ENCODE peak calls at places on chromosomes 12 and 14, in seven cellular contexts. A is WTC11; O is brain pericyte; B is stimulated activated CD8-positive, alpha-beta memory T cell treated with anti-CD3 and anti-CD28 coated beads, Interleukin-7, amount 100 ng/mL, for 4 hours; K is epithelial cell of prostate; N is left kidney; I is HCEC 1CT. R is an unnamed sample.

GRCh38 chr12:120078868-120079267 is 37.7 kb downstream of the RAB35 start:
- DNase-seq in A (no peak), O (no peak), B (no peak), K (no peak), N (no peak), I (no peak), R (no peak)

GRCh38 chr14:91138511-91139359 is 24.9 kb downstream of the DGLUCY start:
- DNase-seq in A (peak), O (no peak), B (no peak), K (no peak), N (peak), I (no peak), R (no peak)

GRCh38 chr14:55505846-55506245 is 65.4 kb upstream of the TBPL2 start:
- DNase-seq in A (no peak), O (no peak), B (no peak), K (no peak), N (no peak), I (no peak), R (no peak)

GRCh38 chr12:119631930-119632678 is 35.8 kb upstream of the PRKAB1 start:
- DNase-seq in A (no peak), O (no peak), B (no peak), K (no peak), N (no peak), I (no peak), R (no peak)

GRCh38 chr14:102795060-102795925 is 18.0 kb downstream of the TRAF3 start:
- DNase-seq in A (no peak), O (peak), B (no peak), K (peak), N (peak), I (peak), R (no peak)

GRCh38 chr12:113670742-113671141 is 199.1 kb upstream of the LHX5 start:
- DNase-seq in A (no peak), O (no peak), B (no peak), K (no peak), N (no peak), I (no peak), R (no peak)

GRCh38 chr12:110373025-110373876 is 30.3 kb downstream of the ANAPC7 start:
- DNase-seq in A (no peak), O (no peak), B (no peak), K (no peak), N (no peak), I (no peak), R (no peak)

GRCh38 chr14:68475802-68476201 is 317.1 kb downstream of the ZFP36L1 start:
- DNase-seq in A (no peak), O (no peak), B (no peak), K (no peak), N (no peak), I (no peak), R (no peak)

GRCh38 chr12:105916698-105917059 is 222.1 kb downstream of the NUAK1 start:
- DNase-seq in A (no peak), O (no peak), B (no peak), K (no peak), N (no peak), I (no peak), R (no peak)

GRCh38 chr14:35155962-35156361 is 33.6 kb downstream of the PRORP start:
- DNase-seq in A (no peak), O (no peak), B (no peak), K (no peak), N (peak), I (peak), R (no peak)

GRCh38 chr12:30010071-30011052 is 226.6 kb upstream of the TMTC1 start:
- DNase-seq in A (no peak), O (no peak), B (no peak), K (no peak), N (peak), I (no peak), R (no peak)

GRCh38 chr12:113241191-113242017 is 20.1 kb downstream of the TPCN1 start:
- DNase-seq in A (no peak), O (no peak), B (no peak), K (peak), N (peak), I (peak), R (no peak)

GRCh38 chr14:94953541-94954260 is 183.8 kb upstream of the GSC start:
- DNase-seq in A (no peak), O (no peak), B (no peak), K (no peak), N (no peak), I (no peak), R (no peak)

GRCh38 chr12:54977155-54977554 is 7.4 kb downstream of the TESPA1 start:
- DNase-seq in A (no peak), O (no peak), B (no peak), K (no peak), N (no peak), I (peak), R (no peak)

GRCh38 chr14:54312166-54312801 is 84.5 kb upstream of the CDKN3 start:
- DNase-seq in A (no peak), O (peak), B (no peak), K (peak), N (peak), I (peak), R (no peak)

GRCh38 chr14:104315625-104316024 is 177.2 kb downstream of the KIF26A start:
- DNase-seq in A (peak), O (no peak), B (no peak), K (no peak), N (no peak), I (no peak), R (no peak)

GRCh38 chr12:106673151-106673550 is 90.3 kb downstream of the RFX4 start:
- DNase-seq in A (no peak), O (no peak), B (no peak), K (no peak), N (peak), I (no peak), R (no peak)

GRCh38 chr12:109130755-109131521 is 14.6 kb downstream of the ACACB start:
- DNase-seq in A (no peak), O (no peak), B (no peak), K (no peak), N (peak), I (no peak), R (no peak)

GRCh38 chr14:46250113-46250703 is 401.4 kb downstream of the RPL10L start:
- DNase-seq in A (no peak), O (no peak), B (no peak), K (no peak), N (peak), I (peak), R (no peak)

GRCh38 chr12:69484428-69484827 is 14.2 kb downstream of the FRS2 start:
- DNase-seq in A (no peak), O (no peak), B (no peak), K (no peak), N (no peak), I (no peak), R (no peak)

GRCh38 chr12:48693572-48693971 is 11.5 kb upstream of the KANSL2 start:
- DNase-seq in A (no peak), O (no peak), B (no peak), K (no peak), N (no peak), I (no peak), R (no peak)

GRCh38 chr12:47766496-47767196 is 6.4 kb upstream of the SLC48A1 start:
- DNase-seq in A (no peak), O (no peak), B (no peak), K (no peak), N (no peak), I (no peak), R (no peak)

GRCh38 chr14:63544641-63545234 is 1.6 kb upstream of the PPP2R5E start:
- DNase-seq in A (no peak), O (no peak), B (no peak), K (no peak), N (no peak), I (peak), R (no peak)

GRCh38 chr14:85399196-85399595 is 130.7 kb upstream of the FLRT2 start:
- DNase-seq in A (no peak), O (no peak), B (no peak), K (no peak), N (no peak), I (no peak), R (no peak)

GRCh38 chr12:75641031-75641780 is 129.8 kb upstream of the KRR1 start:
- DNase-seq in A (no peak), O (no peak), B (peak), K (peak), N (peak), I (peak), R (peak)

GRCh38 chr14:76777721-76778120 is 16.5 kb downstream of the VASH1 start:
- DNase-seq in A (no peak), O (no peak), B (no peak), K (no peak), N (no peak), I (no peak), R (no peak)

GRCh38 chr14:90419200-90419599 is 22.4 kb downstream of the CALM1 start:
- DNase-seq in A (no peak), O (peak), B (no peak), K (peak), N (peak), I (peak), R (no peak)

GRCh38 chr12:77377116-77377515 is 311.7 kb upstream of the E2F7 start:
- DNase-seq in A (no peak), O (no peak), B (no peak), K (no peak), N (no peak), I (peak), R (no peak)

GRCh38 chr12:54019111-54019811 is 9.0 kb upstream of the HOXC6 start:
- DNase-seq in A (peak), O (no peak), B (no peak), K (no peak), N (no peak), I (no peak), R (no peak)

GRCh38 chr12:62846506-62846905 is 88.4 kb downstream of the PPM1H start:
- DNase-seq in A (no peak), O (no peak), B (no peak), K (no peak), N (no peak), I (peak), R (no peak)

GRCh38 chr12:59084758-59085383 is 164.6 kb upstream of the LRIG3 start:
- DNase-seq in A (peak), O (peak), B (no peak), K (no peak), N (peak), I (no peak), R (no peak)

GRCh38 chr12:128707488-128707887 is 116.3 kb downstream of the SLC15A4 start:
- DNase-seq in A (no peak), O (no peak), B (no peak), K (no peak), N (no peak), I (no peak), R (no peak)

GRCh38 chr14:62101650-62102355 is 339.6 kb downstream of the SNAPC1 start:
- DNase-seq in A (no peak), O (no peak), B (no peak), K (no peak), N (no peak), I (no peak), R (no peak)

GRCh38 chr12:124938606-124939427 is 24.4 kb upstream of the UBC start:
- DNase-seq in A (peak), O (no peak), B (peak), K (no peak), N (peak), I (peak), R (no peak)

GRCh38 chr14:73718742-73719251 is 4.6 kb upstream of the PNMA1 start:
- DNase-seq in A (peak), O (no peak), B (no peak), K (no peak), N (peak), I (no peak), R (no peak)

GRCh38 chr12:102462386-102462785 is 18.0 kb downstream of the IGF1 start:
- DNase-seq in A (no peak), O (no peak), B (no peak), K (no peak), N (no peak), I (no peak), R (no peak)

GRCh38 chr12:3034067-3034750 is 43.0 kb upstream of the TSPAN9 start:
- DNase-seq in A (peak), O (no peak), B (no peak), K (peak), N (peak), I (peak), R (no peak)

GRCh38 chr14:63897706-63898105 is 44.9 kb downstream of the SYNE2 start:
- DNase-seq in A (no peak), O (no peak), B (no peak), K (no peak), N (no peak), I (no peak), R (no peak)

GRCh38 chr12:2960432-2960956 is 1.3 kb downstream of the TEAD4 start:
- DNase-seq in A (no peak), O (no peak), B (no peak), K (no peak), N (peak), I (no peak), R (no peak)

GRCh38 chr12:108731105-108731865 is at the start of gene CORO1C:
- DNase-seq in A (peak), O (peak), B (peak), K (no peak), N (peak), I (peak), R (peak)